ENCODE peak calls at places on chromosome 15, in four cellular contexts. D, P, A and K are unnamed samples. For H3K4me1, the result is how much of the 10 kb centered on the place peaks cover.

GRCh38 chr15:65084500-65085206 is 8.1 kb downstream of the KBTBD13 start:
- DNase-seq in A (no peak), D (no peak), P (no peak), K (no peak)

GRCh38 chr15:38130200-38130567 is 122.5 kb upstream of the SPRED1 start:
- DNase-seq in A (no peak), P (no peak), D (no peak), K (peak)

GRCh38 chr15:40320931-40321371 is 2.5 kb upstream of the INAFM2 start:
- DNase-seq in P (peak), A (no peak), D (peak), K (no peak)

GRCh38 chr15:90465140-90465929 is 64.4 kb upstream of the CRTC3 start:
- DNase-seq in A (no peak), P (no peak), D (peak), K (no peak)

GRCh38 chr15:38297623-38298388 is 45.2 kb downstream of the SPRED1 start:
- DNase-seq in P (no peak), D (peak), A (no peak), K (no peak)

GRCh38 chr15:67838789-67839332 is 984 bp downstream of the RNU6-1 start:
- DNase-seq in P (peak), D (peak), A (peak), K (peak)

GRCh38 chr15:50128266-50128665 is 9.2 kb upstream of the ATP8B4 start:
- DNase-seq in P (peak), D (no peak), A (peak), K (peak)

GRCh38 chr15:94322141-94322540 is 90.8 kb downstream of the MCTP2 start:
- DNase-seq in D (no peak), A (no peak), P (no peak), K (no peak)

DNA sequence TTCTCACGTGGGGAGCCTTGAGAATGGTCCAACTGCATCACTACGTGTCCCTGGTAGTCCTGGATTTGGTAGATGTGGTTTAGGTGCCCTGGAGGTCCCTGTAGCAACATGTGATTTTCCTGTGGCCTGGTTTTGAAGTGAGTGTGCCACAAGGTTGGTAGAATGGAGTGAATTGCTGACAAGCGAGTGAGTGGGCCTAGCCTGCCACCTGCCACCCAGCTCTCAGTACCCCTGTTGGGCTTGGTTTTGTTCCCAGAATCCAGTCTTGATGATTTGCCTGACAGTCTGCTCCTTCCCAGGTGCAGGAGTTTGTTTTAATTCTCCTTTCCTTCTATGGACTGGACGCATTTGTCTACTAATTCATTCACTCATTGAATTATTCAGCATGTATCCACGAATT is 19.4 kb downstream of the RPLP1 start:
- DNase-seq in A (no peak), D (no peak), P (no peak), K (no peak)
- H3K4me1 ChIP-seq in A (under half), D (under half), P (under half), K (under half)

GRCh38 chr15:63345391-63345752 is 36.3 kb downstream of the CA12 start:
- DNase-seq in D (no peak), A (no peak), P (no peak), K (no peak)
- H3K4me1 ChIP-seq in D (under half), A (under half), P (under half), K (under half)

DNA sequence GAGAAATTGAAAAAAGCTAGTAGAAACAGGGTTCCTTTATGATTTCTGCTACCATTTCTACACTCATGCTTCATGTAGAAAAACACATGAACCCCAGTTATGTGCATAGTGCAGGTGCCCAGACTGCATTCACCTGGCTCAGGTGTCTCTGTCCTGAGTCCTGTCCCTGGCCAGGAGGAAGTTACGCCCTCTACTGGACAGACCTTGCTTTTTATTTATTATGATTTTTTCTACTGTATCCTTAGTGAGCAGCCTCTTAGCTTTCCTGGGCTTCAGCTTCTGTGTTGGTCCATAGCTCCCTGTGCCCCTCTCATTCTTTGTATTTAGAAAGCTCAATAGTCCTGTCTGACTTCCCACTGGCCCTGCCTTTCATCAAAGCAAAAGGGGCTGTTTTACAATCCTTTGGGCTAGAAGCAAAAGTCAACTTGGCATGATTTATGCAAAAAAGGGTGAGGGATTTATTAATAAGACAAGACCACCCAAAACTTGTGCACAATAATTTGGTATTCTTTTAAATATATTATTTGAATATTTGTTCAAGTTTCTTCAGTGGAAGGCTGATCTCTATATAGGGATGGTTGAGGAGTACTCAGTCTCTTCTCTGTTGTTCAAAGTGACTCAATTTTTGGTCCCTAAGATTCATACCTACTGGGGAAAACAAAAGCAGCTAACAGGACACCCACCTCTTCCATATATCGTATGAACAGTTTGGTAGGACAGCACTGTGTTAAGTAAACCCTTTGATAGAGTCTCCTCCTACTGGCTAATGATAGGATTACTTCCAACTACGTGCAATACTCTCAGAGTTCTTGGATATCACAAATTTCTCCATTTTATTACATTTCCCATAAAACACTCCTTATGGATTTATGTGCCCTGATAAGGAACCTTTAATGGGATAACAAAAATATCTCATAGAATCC is 200.5 kb upstream of the GOLGA6L4 start:
- DNase-seq in P (no peak), D (peak), A (no peak), K (no peak)
- H3K4me1 ChIP-seq in P (under half), D (under half), A (under half), K (under half)

GRCh38 chr15:75061272-75061671 is 37.9 kb downstream of the PPCDC start:
- DNase-seq in P (no peak), D (no peak), A (no peak), K (no peak)
- H3K4me1 ChIP-seq in P (under half), D (under half), A (half or more), K (half or more)

GRCh38 chr15:80003934-80004472 is 33.0 kb upstream of the BCL2A1 start:
- DNase-seq in D (no peak), P (no peak), A (no peak), K (no peak)

GRCh38 chr15:80007532-80007931 is 36.5 kb upstream of the BCL2A1 start:
- DNase-seq in A (no peak), D (no peak), P (no peak), K (no peak)

GRCh38 chr15:80003171-80003570 is 32.2 kb upstream of the BCL2A1 start:
- DNase-seq in A (no peak), D (no peak), P (no peak), K (no peak)

DNA sequence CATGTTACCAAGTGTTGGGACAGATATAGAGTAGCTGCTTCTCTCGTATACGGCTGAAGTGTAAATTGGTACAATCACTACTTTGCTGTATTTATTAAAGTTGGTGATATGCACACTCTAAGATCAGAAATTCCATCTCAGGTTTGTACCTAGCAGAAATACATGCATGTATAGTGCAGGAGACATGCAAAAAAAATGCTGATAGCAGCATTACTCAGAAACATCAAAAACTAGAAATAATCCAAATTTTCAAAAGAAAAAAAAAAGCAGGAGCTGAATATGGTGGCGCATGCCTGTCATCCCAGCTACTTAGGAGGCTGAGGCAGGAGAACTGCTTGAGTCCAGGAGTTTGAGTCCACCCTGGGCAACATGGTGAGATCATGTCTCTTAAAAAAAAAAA is 31.3 kb upstream of the BCL2A1 start:
- DNase-seq in A (no peak), P (no peak), D (no peak), K (no peak)
- H3K4me1 ChIP-seq in A (under half), P (under half), D (under half), K (under half)

GRCh38 chr15:64009241-64009640 is 37.0 kb downstream of the DAPK2 start:
- DNase-seq in P (no peak), A (peak), D (no peak), K (peak)
- H3K4me1 ChIP-seq in P (under half), A (half or more), D (under half), K (under half)

GRCh38 chr15:76201536-76202255 is 109.6 kb downstream of the ETFA start:
- DNase-seq in D (no peak), A (no peak), P (no peak), K (no peak)
- H3K4me1 ChIP-seq in D (under half), A (under half), P (under half), K (under half)

GRCh38 chr15:45185069-45185779 is 2.5 kb downstream of the SHF start:
- DNase-seq in P (no peak), A (no peak), D (no peak), K (no peak)

GRCh38 chr15:45184562-45185041 is 3.2 kb downstream of the SHF start:
- DNase-seq in D (no peak), P (no peak), A (no peak), K (no peak)

GRCh38 chr15:45181491-45182285 is 6.1 kb downstream of the SHF start:
- DNase-seq in A (no peak), D (no peak), P (no peak), K (no peak)

GRCh38 chr15:45183001-45183400 is 4.8 kb downstream of the SHF start:
- DNase-seq in D (no peak), P (no peak), A (no peak), K (no peak)

DNA sequence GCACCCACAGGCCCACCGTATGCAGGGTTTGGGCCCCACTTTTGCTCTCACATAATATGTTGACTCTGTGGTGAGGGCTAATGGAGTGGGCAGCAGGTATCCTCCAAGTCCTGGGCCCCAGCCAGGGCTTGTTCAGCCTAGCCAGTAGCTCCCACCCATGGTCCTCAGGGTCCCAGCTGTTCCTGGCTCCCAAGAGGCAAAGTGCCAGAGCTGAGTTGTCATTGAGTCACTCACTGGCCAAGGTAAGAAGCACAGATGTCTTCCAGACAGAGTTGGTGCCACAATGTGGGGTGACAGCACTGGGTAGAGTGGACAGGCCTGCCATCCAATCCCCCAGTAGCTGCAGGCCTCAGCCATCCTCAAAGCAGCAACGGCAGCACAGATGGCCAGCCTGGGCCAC is 4.3 kb downstream of the SHF start:
- DNase-seq in A (no peak), P (no peak), D (no peak), K (no peak)
- H3K4me1 ChIP-seq in A (under half), P (under half), D (under half), K (under half)

DNA sequence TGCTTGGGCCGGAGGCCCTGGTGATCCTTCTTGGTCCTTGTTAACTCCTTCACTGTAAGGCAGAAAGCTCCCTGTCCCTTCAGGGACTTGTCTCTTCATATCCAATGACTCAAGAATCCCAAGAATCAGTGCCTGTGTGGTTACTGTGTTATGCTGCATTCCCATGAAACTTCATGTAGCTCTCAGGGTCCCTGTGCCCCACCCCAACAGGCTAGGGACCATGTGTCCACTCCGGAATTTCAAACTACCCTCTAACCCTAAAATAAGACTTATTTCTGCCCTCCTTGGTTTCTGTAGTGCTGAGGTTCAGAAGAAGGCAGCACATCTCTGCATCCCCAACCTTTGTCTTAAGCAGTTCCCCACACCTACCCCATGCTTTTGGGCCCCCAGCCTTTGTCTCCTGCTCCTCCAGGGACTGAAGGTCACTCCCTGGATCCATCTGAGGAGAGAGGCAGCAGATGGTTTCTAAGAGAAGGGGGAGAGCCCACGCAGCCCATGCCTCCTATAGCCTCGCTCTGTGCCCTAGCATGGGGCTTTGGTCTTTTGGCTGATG is 531 bp upstream of the MAP1A start:
- DNase-seq in P (no peak), A (no peak), D (no peak), K (no peak)
- H3K4me1 ChIP-seq in P (under half), A (half or more), D (under half), K (under half)

GRCh38 chr15:74417230-74417629 is 16.5 kb downstream of the SEMA7A start:
- DNase-seq in D (peak), A (peak), P (no peak), K (peak)

GRCh38 chr15:74415966-74416916 is 17.5 kb downstream of the SEMA7A start:
- DNase-seq in A (no peak), P (no peak), D (no peak), K (no peak)

GRCh38 chr15:74414081-74414580 is 19.6 kb downstream of the SEMA7A start:
- DNase-seq in A (no peak), D (peak), P (no peak), K (no peak)

GRCh38 chr15:74413350-74414080 is 20.2 kb downstream of the SEMA7A start:
- DNase-seq in P (no peak), D (no peak), A (no peak), K (no peak)

DNA sequence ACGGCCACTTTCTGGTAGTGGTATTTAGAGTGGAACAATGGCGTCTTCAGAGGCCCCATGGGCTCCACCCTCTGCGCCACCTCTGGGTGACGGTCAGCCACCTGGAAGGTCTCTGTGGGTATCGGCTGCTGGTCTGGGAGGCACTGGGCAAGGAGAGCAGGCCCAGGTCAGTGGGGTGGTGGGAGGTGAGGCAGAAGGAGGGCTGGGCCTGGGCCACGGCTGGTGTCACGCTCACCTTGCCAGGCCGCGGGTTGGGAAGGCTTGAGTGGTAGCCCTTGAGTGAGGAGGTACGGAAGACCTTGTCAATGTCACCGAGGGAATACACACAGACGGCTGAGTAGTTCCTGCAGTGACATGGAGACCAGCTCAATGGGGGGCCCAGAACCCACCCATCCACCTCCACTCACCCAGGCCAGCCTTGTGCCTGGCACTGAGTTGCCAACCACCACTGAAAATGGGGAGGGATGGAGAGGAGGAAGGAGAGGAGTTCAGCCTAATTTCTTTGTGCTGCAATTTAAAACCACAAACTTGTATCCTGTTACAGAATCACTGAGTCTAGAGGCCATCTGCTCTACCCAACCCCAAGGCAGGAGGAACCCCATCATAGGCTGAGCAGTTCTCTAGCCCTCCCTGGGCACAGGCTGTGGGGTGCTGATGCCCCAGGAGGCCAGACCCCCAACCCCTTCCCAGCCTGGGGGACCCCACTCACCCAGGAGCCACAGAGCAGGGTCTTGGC is 19.0 kb downstream of the SEMA7A start:
- DNase-seq in A (no peak), D (no peak), P (no peak), K (no peak)
- H3K4me1 ChIP-seq in A (under half), D (half or more), P (under half), K (under half)